ENCODE peak calls at places on chromosome 11, in four cellular contexts. D, Q, J and G are unnamed samples.

GRCh38 chr11:2329551-2329950 is 27.7 kb downstream of the TSPAN32 start:
- DNase-seq in D (no peak), Q (no peak), J (no peak), G (no peak)

GRCh38 chr11:44957051-44957515 is 6.4 kb upstream of the TP53I11 start:
- DNase-seq in D (no peak), Q (no peak), J (peak), G (no peak)

GRCh38 chr11:129937592-129938238 is 42.3 kb upstream of the NFRKB start:
- DNase-seq in D (no peak), Q (no peak), J (no peak), G (no peak)

GRCh38 chr11:105226062-105226461 is 86.5 kb upstream of the CARD18 start:
- DNase-seq in D (no peak), Q (no peak), J (no peak), G (no peak)

GRCh38 chr11:64763804-64764611 is 4.2 kb upstream of the PYGM start:
- DNase-seq in D (no peak), Q (no peak), J (no peak), G (no peak)

GRCh38 chr11:88704505-88704904 is 361.3 kb downstream of the GRM5 start:
- DNase-seq in D (no peak), Q (no peak), J (no peak), G (no peak)

GRCh38 chr11:27211370-27212127 is 151.5 kb downstream of the CCDC34 start:
- DNase-seq in D (no peak), Q (no peak), J (no peak), G (no peak)

GRCh38 chr11:78943841-78944240 is 369.2 kb upstream of the NARS2 start:
- DNase-seq in D (no peak), Q (no peak), J (no peak), G (no peak)

GRCh38 chr11:85076535-85077330 is 550.4 kb downstream of the DLG2 start:
- DNase-seq in D (no peak), Q (no peak), J (peak), G (no peak)

GRCh38 chr11:44235765-44236201 is 74.2 kb downstream of the ALX4 start:
- DNase-seq in D (no peak), Q (no peak), J (no peak), G (no peak)

GRCh38 chr11:17734418-17734911 is at the start of gene KCNC1:
- DNase-seq in D (no peak), Q (no peak), J (peak), G (peak)

GRCh38 chr11:91243630-91244029 is 981.0 kb upstream of the FAT3 start:
- DNase-seq in D (no peak), Q (no peak), J (no peak), G (no peak)

GRCh38 chr11:12769834-12770345 is 95.7 kb downstream of the TEAD1 start:
- DNase-seq in D (no peak), Q (no peak), J (no peak), G (no peak)

GRCh38 chr11:111427471-111427912 is 48.4 kb upstream of the POU2AF1 start:
- DNase-seq in D (no peak), Q (no peak), J (peak), G (no peak)

GRCh38 chr11:16989554-16989953 is 24.7 kb downstream of the PLEKHA7 start:
- DNase-seq in D (no peak), Q (no peak), J (no peak), G (no peak)

GRCh38 chr11:119861160-119861559 is 132.2 kb upstream of the NECTIN1 start:
- DNase-seq in D (no peak), Q (no peak), J (no peak), G (no peak)

GRCh38 chr11:57639321-57640067 is 10.2 kb downstream of the YPEL4 start:
- DNase-seq in D (no peak), Q (no peak), J (no peak), G (no peak)

GRCh38 chr11:129896062-129896461 is 684 bp upstream of the NFRKB start:
- DNase-seq in D (no peak), Q (no peak), J (no peak), G (no peak)

GRCh38 chr11:69791266-69791665 is 16.1 kb upstream of the FGF4 start:
- DNase-seq in D (no peak), Q (no peak), J (no peak), G (peak)

GRCh38 chr11:11265994-11266606 is 87.0 kb downstream of the CSNK2A3 start:
- DNase-seq in D (peak), Q (peak), J (no peak), G (peak)

GRCh38 chr11:58513747-58514367 is 6.0 kb upstream of the OR5B21 start:
- DNase-seq in D (peak), Q (no peak), J (no peak), G (peak)

GRCh38 chr11:8206251-8207079 is 37.6 kb upstream of the RIC3 start:
- DNase-seq in D (no peak), Q (no peak), J (peak), G (no peak)

GRCh38 chr11:46247090-46247489 is 30.4 kb upstream of the CREB3L1 start:
- DNase-seq in D (no peak), Q (no peak), J (no peak), G (peak)

GRCh38 chr11:64233913-64234839 is at the start of gene VEGFB:
- DNase-seq in D (peak), Q (peak), J (peak), G (peak)

GRCh38 chr11:117482881-117483280 is 155.2 kb downstream of the CEP164 start:
- DNase-seq in D (no peak), Q (no peak), J (no peak), G (no peak)

GRCh38 chr11:118939948-118940598 is 14.3 kb upstream of the BCL9L start:
- DNase-seq in D (no peak), Q (no peak), J (no peak), G (no peak)

GRCh38 chr11:95680169-95680929 is 109.2 kb downstream of the FAM76B start:
- DNase-seq in D (no peak), Q (no peak), J (no peak), G (no peak)

GRCh38 chr11:106642331-106642730 is 375.9 kb downstream of the GUCY1A2 start:
- DNase-seq in D (no peak), Q (no peak), J (no peak), G (no peak)

GRCh38 chr11:35082322-35083180 is 56.4 kb upstream of the CD44 start:
- DNase-seq in D (peak), Q (peak), J (no peak), G (peak)

GRCh38 chr11:84626256-84626655 is 1000.9 kb downstream of the DLG2 start:
- DNase-seq in D (no peak), Q (no peak), J (no peak), G (no peak)

GRCh38 chr11:120974980-120975379 is 48.9 kb upstream of the TBCEL start:
- DNase-seq in D (no peak), Q (no peak), J (no peak), G (no peak)

GRCh38 chr11:123419720-123420466 is 10.2 kb upstream of the GRAMD1B start:
- DNase-seq in D (peak), Q (no peak), J (no peak), G (no peak)

GRCh38 chr11:81207421-81208054 is 1526.1 kb downstream of the FAM181B start:
- DNase-seq in D (no peak), Q (no peak), J (no peak), G (no peak)

GRCh38 chr11:100632970-100633452 is 54.1 kb upstream of the ARHGAP42 start:
- DNase-seq in D (peak), Q (peak), J (peak), G (peak)

GRCh38 chr11:110362916-110363574 is 66.6 kb upstream of the RDX start:
- DNase-seq in D (no peak), Q (no peak), J (peak), G (no peak)

GRCh38 chr11:75473684-75474083 is 40.7 kb upstream of the KLHL35 start:
- DNase-seq in D (no peak), Q (no peak), J (no peak), G (no peak)